ENCODE peak calls at places on chromosome 1, in ten cellular contexts. C is non-pigmented ciliary epithelial cell; K is cardiac muscle cell; A is stimulated activated naive CD8-positive, alpha-beta T cell treated with anti-CD3 and anti-CD28 coated beads, Interleukin-15, Interleukin-2, amounts not matched to agents 100 U/mL and 50 U/mL, for 24 hours; S is fibroblast of lung; Y is activated T-cell treated with anti-CD3 and anti-CD28 coated beads, Interleukin-2, amount 50 U/mL, for 24 hours; E is ELF-1; I is retina; N is stimulated activated CD8-positive, alpha-beta memory T cell treated with anti-CD3 and anti-CD28 coated beads, Interleukin-15, amount 100 ng/mL, for 1 hour; X is left ventricle myocardium superior. D is an unnamed sample.

GRCh38 chr1:179770887-179771502 is 27.9 kb downstream of the FAM163A start:
- DNase-seq in C (no peak), K (no peak), A (no peak), S (no peak), Y (no peak), E (no peak), I (no peak), N (no peak), X (no peak), D (no peak)

GRCh38 chr1:119188926-119189325 is 48.5 kb upstream of the WARS2 start:
- DNase-seq in C (no peak), K (no peak), A (no peak), S (no peak), Y (no peak), E (no peak), I (no peak), N (no peak), X (no peak), D (no peak)

GRCh38 chr1:91843843-91844242 is 42.1 kb downstream of the TGFBR3 start:
- DNase-seq in C (no peak), K (no peak), A (no peak), S (no peak), Y (no peak), E (no peak), I (no peak), N (no peak), X (no peak), D (no peak)

GRCh38 chr1:22379566-22379965 is 72.1 kb upstream of the ZBTB40 start:
- DNase-seq in C (no peak), K (no peak), A (no peak), S (no peak), Y (no peak), E (no peak), I (no peak), N (no peak), X (no peak), D (no peak)

GRCh38 chr1:182183606-182184005 is 122.1 kb upstream of the ZNF648 start:
- DNase-seq in C (no peak), K (no peak), A (no peak), S (no peak), Y (no peak), E (no peak), I (no peak), N (no peak), X (no peak), D (no peak)

GRCh38 chr1:76292418-76293184 is 218.1 kb downstream of the ST6GALNAC3 start:
- DNase-seq in C (no peak), K (no peak), A (no peak), S (no peak), Y (no peak), E (no peak), I (no peak), N (no peak), X (no peak), D (no peak)

GRCh38 chr1:51425955-51426354 is 93.1 kb downstream of the EPS15 start:
- DNase-seq in C (no peak), K (no peak), A (no peak), S (no peak), Y (no peak), E (no peak), I (no peak), N (no peak), X (no peak), D (no peak)

GRCh38 chr1:66624412-66625060 is 90.6 kb downstream of the SGIP1 start:
- DNase-seq in C (peak; percentile 55), K (no peak), A (no peak), S (peak; percentile 81), Y (no peak), E (no peak), I (no peak), N (no peak), X (no peak), D (no peak)

GRCh38 chr1:226717256-226717909 is 21.7 kb downstream of the ITPKB start:
- DNase-seq in C (no peak), K (no peak), A (no peak), S (peak; percentile 25), Y (no peak), E (no peak), I (no peak), N (no peak), X (no peak), D (no peak)

GRCh38 chr1:6180215-6180577 is at the start of gene CHD5:
- DNase-seq in C (no peak), K (no peak), A (peak; percentile 19), S (no peak), Y (no peak), E (peak; percentile 30), I (no peak), N (no peak), X (no peak), D (no peak)

GRCh38 chr1:204110894-204111633 is 38.1 kb downstream of the SOX13 start:
- DNase-seq in C (no peak), K (no peak), A (no peak), S (no peak), Y (no peak), E (peak; percentile 64), I (no peak), N (no peak), X (no peak), D (no peak)

GRCh38 chr1:67355745-67356424 is 48.2 kb downstream of the IL12RB2 start:
- DNase-seq in C (peak; percentile 28), K (no peak), A (no peak), S (peak; percentile 91), Y (no peak), E (no peak), I (no peak), N (no peak), X (no peak), D (no peak)

GRCh38 chr1:156852414-156852874 is 6.5 kb downstream of the INSRR start:
- DNase-seq in C (no peak), K (no peak), A (no peak), S (peak; percentile 11), Y (no peak), E (peak; percentile 27), I (peak; percentile 39), N (no peak), X (peak; percentile 93), D (no peak)

GRCh38 chr1:35120458-35121133 is 41.4 kb downstream of the ZMYM1 start:
- DNase-seq in C (no peak), K (no peak), A (peak; percentile 13), S (peak; percentile 15), Y (peak; percentile 33), E (peak; percentile 75), I (peak; percentile 69), N (no peak), X (peak; percentile 36), D (peak; percentile 3)

GRCh38 chr1:203629509-203630082 is 3.0 kb downstream of the ATP2B4 start:
- DNase-seq in C (no peak), K (peak; percentile 79), A (peak; percentile 77), S (peak; percentile 49), Y (peak; percentile 75), E (peak; percentile 76), I (peak; percentile 85), N (no peak), X (peak; percentile 87), D (peak; percentile 60)

GRCh38 chr1:157156058-157156541 is 17.9 kb upstream of the ETV3 start:
- DNase-seq in C (no peak), K (peak; percentile 84), A (peak; percentile 86), S (peak; percentile 50), Y (peak; percentile 85), E (peak; percentile 96), I (peak; percentile 93), N (peak; percentile 68), X (peak; percentile 85), D (peak; percentile 76)

D was measured in stimulated activated CD4-positive, alpha-beta T cell treated with anti-CD3 and anti-CD28 coated beads, Interleukin-4, amount 100 ng/mL, for 1 hour.